ENCODE peak calls at places on chromosomes 2 and 18, in four cellular contexts. One of them, this sample, is unnamed.

GRCh38 chr2:201735486-201735885 is 37.0 kb upstream of the MPP4 start:
- DNase-seq in cardiac fibroblast: peak; percentile 12
- DNase-seq in Peyer's patch: no peak
- DNase-seq in HCT116: no peak
- DNase-seq in this sample: no peak

GRCh38 chr2:184215745-184216144 is 382.6 kb upstream of the ZNF804A start:
- DNase-seq in HCT116: no peak
- DNase-seq in cardiac fibroblast: no peak
- DNase-seq in Peyer's patch: no peak
- DNase-seq in this sample: no peak

GRCh38 chr2:81084101-81084500 is 779.5 kb upstream of the LRRTM1 start:
- DNase-seq in cardiac fibroblast: no peak
- DNase-seq in HCT116: no peak
- DNase-seq in Peyer's patch: no peak
- DNase-seq in this sample: no peak

GRCh38 chr2:196334710-196335109 is 163.3 kb upstream of the STK17B start:
- DNase-seq in Peyer's patch: no peak
- DNase-seq in HCT116: no peak
- DNase-seq in cardiac fibroblast: no peak
- DNase-seq in this sample: no peak

GRCh38 chr2:126700677-126701076 is 44.7 kb downstream of the GYPC start:
- DNase-seq in HCT116: no peak
- DNase-seq in Peyer's patch: no peak
- DNase-seq in cardiac fibroblast: peak; percentile 39
- DNase-seq in this sample: no peak

GRCh38 chr2:23824777-23825212 is 102.1 kb downstream of the ATAD2B start:
- DNase-seq in Peyer's patch: no peak
- DNase-seq in HCT116: peak; percentile 36
- DNase-seq in cardiac fibroblast: peak; percentile 77
- DNase-seq in this sample: no peak

GRCh38 chr18:27298215-27298804 is 113.2 kb upstream of the CHST9 start:
- DNase-seq in cardiac fibroblast: no peak
- DNase-seq in HCT116: no peak
- DNase-seq in Peyer's patch: no peak
- DNase-seq in this sample: no peak

GRCh38 chr2:8524823-8525222 is 157.0 kb upstream of the ID2 start:
- DNase-seq in cardiac fibroblast: no peak
- DNase-seq in Peyer's patch: no peak
- DNase-seq in HCT116: no peak
- DNase-seq in this sample: no peak

GRCh38 chr18:58119819-58120218 is 75.8 kb downstream of the NEDD4L start:
- DNase-seq in Peyer's patch: no peak
- DNase-seq in cardiac fibroblast: no peak
- DNase-seq in HCT116: no peak
- DNase-seq in this sample: no peak

GRCh38 chr2:4354678-4355077 is 651.3 kb downstream of the DCDC2C start:
- DNase-seq in Peyer's patch: no peak
- DNase-seq in cardiac fibroblast: no peak
- DNase-seq in HCT116: no peak
- DNase-seq in this sample: no peak

GRCh38 chr2:127293386-127293757 is 572 bp downstream of the ERCC3 start:
- DNase-seq in Peyer's patch: no peak
- DNase-seq in cardiac fibroblast: no peak
- DNase-seq in HCT116: no peak
- DNase-seq in this sample: no peak

GRCh38 chr2:44938287-44939073 is 3.0 kb upstream of the SIX3 start:
- DNase-seq in Peyer's patch: peak; percentile 47
- DNase-seq in cardiac fibroblast: no peak
- DNase-seq in HCT116: no peak
- DNase-seq in this sample: no peak

GRCh38 chr2:238277695-238278094 is 10.7 kb downstream of the PER2 start:
- DNase-seq in cardiac fibroblast: no peak
- DNase-seq in HCT116: no peak
- DNase-seq in Peyer's patch: peak; percentile 35
- DNase-seq in this sample: no peak
- TF ChIP-seq CTCF in cardiac fibroblast: no peak
- TF ChIP-seq CTCF in HCT116: no peak
- TF ChIP-seq CTCF in Peyer's patch: no peak
- TF ChIP-seq CTCF in this sample: no peak

GRCh38 chr18:10544093-10544748 is 18.4 kb downstream of the NAPG start:
- DNase-seq in cardiac fibroblast: no peak
- DNase-seq in HCT116: no peak
- DNase-seq in Peyer's patch: no peak
- DNase-seq in this sample: no peak
- TF ChIP-seq CTCF in cardiac fibroblast: no peak
- TF ChIP-seq CTCF in HCT116: no peak
- TF ChIP-seq CTCF in Peyer's patch: no peak
- TF ChIP-seq CTCF in this sample: no peak

GRCh38 chr2:232006282-232006681 is 44.8 kb downstream of the DIS3L2 start:
- DNase-seq in HCT116: no peak
- DNase-seq in cardiac fibroblast: no peak
- DNase-seq in Peyer's patch: no peak
- DNase-seq in this sample: no peak

GRCh38 chr2:231998046-231998445 is 36.5 kb downstream of the DIS3L2 start:
- DNase-seq in Peyer's patch: no peak
- DNase-seq in HCT116: no peak
- DNase-seq in cardiac fibroblast: no peak
- DNase-seq in this sample: no peak

GRCh38 chr2:231996797-231997555 is 35.5 kb downstream of the DIS3L2 start:
- DNase-seq in Peyer's patch: no peak
- DNase-seq in cardiac fibroblast: no peak
- DNase-seq in HCT116: no peak
- DNase-seq in this sample: no peak

GRCh38 chr2:232001073-232001472 is 39.6 kb downstream of the DIS3L2 start:
- DNase-seq in Peyer's patch: no peak
- DNase-seq in cardiac fibroblast: no peak
- DNase-seq in HCT116: no peak
- DNase-seq in this sample: no peak

GRCh38 chr2:232000439-232000838 is 38.9 kb downstream of the DIS3L2 start:
- DNase-seq in HCT116: no peak
- DNase-seq in cardiac fibroblast: no peak
- DNase-seq in Peyer's patch: no peak
- DNase-seq in this sample: no peak
- TF ChIP-seq CTCF in HCT116: no peak
- TF ChIP-seq CTCF in cardiac fibroblast: no peak
- TF ChIP-seq CTCF in Peyer's patch: no peak
- TF ChIP-seq CTCF in this sample: no peak

GRCh38 chr2:134366359-134366758 is 112.5 kb downstream of the MGAT5 start:
- DNase-seq in cardiac fibroblast: no peak
- DNase-seq in Peyer's patch: no peak
- DNase-seq in HCT116: no peak
- DNase-seq in this sample: no peak
- TF ChIP-seq CTCF in cardiac fibroblast: no peak
- TF ChIP-seq CTCF in Peyer's patch: no peak
- TF ChIP-seq CTCF in HCT116: no peak
- TF ChIP-seq CTCF in this sample: no peak

DNA sequence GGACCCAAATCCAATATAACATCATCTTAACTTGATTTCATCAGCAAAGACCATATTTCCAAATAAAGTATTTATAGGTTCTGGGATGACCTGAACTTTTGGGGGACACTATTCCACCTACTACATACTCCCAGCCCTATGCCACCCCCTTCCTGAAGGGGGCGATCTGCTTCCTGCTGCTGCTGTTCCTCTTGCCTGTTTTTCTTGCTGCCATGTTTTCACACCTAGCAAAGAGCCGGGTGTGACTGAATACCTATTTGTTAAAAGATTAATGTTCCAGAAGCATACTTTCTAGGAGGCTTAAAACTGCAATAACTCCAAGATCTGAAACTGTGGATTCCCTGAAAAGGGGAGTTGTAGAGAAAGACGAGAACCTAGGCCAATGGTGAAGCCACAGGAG is 89.7 kb downstream of the ICOS start:
- DNase-seq in HCT116: no peak
- DNase-seq in cardiac fibroblast: no peak
- DNase-seq in Peyer's patch: no peak
- DNase-seq in this sample: no peak
- TF ChIP-seq CTCF in HCT116: no peak
- TF ChIP-seq CTCF in cardiac fibroblast: peak; percentile 29
- TF ChIP-seq CTCF in Peyer's patch: no peak
- TF ChIP-seq CTCF in this sample: no peak

GRCh38 chr2:31694444-31694843 is 113.7 kb upstream of the SRD5A2 start:
- DNase-seq in HCT116: peak; percentile 16
- DNase-seq in Peyer's patch: no peak
- DNase-seq in cardiac fibroblast: peak; percentile 38
- DNase-seq in this sample: no peak
- TF ChIP-seq CTCF in HCT116: peak; percentile 44
- TF ChIP-seq CTCF in Peyer's patch: peak; percentile 21
- TF ChIP-seq CTCF in cardiac fibroblast: peak; percentile 17
- TF ChIP-seq CTCF in this sample: no peak

DNA sequence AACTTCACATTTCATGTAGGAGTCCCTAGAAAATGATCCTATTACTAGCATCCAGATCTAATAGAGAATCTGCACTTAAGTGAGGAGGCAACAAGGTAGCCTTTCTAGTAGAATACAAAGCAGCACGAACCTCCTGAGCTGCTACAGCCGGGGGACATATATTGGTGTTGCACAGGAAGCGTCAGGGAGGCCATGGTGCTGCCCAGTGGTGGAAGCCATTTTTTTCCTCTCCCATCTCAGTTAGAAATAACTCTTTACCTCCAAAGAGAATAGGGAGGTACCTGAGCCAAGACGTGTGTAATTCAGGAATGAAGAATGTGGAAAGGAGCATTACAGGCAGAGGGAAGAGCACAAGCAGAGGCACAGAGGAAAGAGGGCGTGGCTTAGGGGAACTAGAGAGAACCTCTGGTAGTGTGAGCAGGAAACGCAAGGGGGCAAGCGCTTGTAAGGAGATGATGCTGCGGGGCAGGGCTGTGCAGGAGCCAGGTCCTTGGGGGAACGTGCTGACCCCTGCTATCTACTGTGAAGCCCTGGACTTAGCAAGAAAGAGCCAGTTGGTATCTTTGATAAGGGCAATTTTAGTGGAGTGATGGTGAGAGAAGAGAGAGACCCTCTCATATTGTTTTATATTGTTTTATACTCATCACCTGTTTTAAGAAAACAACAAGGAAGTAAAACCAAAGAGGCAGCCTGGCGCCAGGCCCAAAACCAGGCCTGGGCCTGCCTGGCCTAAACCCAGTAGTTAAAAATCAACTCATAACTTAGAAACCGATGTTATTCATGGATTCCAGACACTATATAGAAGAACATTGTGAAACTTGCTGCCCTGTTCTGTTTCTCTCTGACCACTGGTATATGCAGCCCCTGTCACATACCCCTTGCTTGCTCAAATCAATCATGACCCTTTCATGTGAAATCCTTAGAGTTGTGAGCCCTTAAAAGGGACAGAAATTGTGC is 50.0 kb upstream of the TTC39C start:
- DNase-seq in Peyer's patch: no peak
- DNase-seq in cardiac fibroblast: no peak
- DNase-seq in HCT116: peak; percentile 55
- DNase-seq in this sample: no peak
- TF ChIP-seq CTCF in Peyer's patch: peak; percentile 35
- TF ChIP-seq CTCF in cardiac fibroblast: no peak
- TF ChIP-seq CTCF in HCT116: no peak
- TF ChIP-seq CTCF in this sample: no peak

GRCh38 chr2:55157474-55157884 is 74.6 kb downstream of the CLHC1 start:
- DNase-seq in HCT116: no peak
- DNase-seq in Peyer's patch: no peak
- DNase-seq in cardiac fibroblast: peak; percentile 69
- DNase-seq in this sample: no peak
- TF ChIP-seq CTCF in HCT116: no peak
- TF ChIP-seq CTCF in Peyer's patch: no peak
- TF ChIP-seq CTCF in cardiac fibroblast: peak; percentile 29
- TF ChIP-seq CTCF in this sample: no peak

DNA sequence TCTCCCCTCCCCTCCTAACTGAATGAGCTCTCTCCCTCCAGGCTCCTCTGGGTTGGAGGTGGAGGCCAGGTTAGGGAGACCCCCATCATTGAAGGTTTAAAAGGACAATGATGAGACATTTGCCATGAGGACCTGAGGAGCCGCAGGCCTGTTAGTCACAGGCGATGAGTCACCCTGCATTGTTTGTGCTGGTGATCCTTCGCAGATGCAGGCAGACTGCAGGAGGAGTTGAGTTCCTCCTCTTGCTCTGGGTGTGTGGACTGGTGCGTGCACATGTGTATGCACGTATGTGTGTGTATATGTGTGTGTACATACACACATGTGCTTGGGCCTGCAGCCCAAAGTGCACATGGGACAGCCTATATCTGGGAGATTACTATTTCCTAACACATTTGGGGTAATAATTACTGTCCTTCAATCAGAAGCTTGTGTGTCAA is 42.0 kb downstream of the MCFD2 start:
- DNase-seq in cardiac fibroblast: peak; percentile 97
- DNase-seq in HCT116: peak; percentile 76
- DNase-seq in Peyer's patch: peak; percentile 73
- DNase-seq in this sample: no peak
- TF ChIP-seq CTCF in cardiac fibroblast: no peak
- TF ChIP-seq CTCF in HCT116: no peak
- TF ChIP-seq CTCF in Peyer's patch: no peak
- TF ChIP-seq CTCF in this sample: no peak